ENCODE peak calls at places on chromosome 6, in four cellular contexts. One of them, this sample, is unnamed.

GRCh38 chr6:111803384-111803783 is 69.9 kb downstream of the FYN start:
- DNase-seq in foreskin melanocyte: no peak
- DNase-seq in vagina: no peak
- DNase-seq in AG09309: no peak
- DNase-seq in this sample: no peak

GRCh38 chr6:131216277-131216676 is 81.0 kb downstream of the AKAP7 start:
- DNase-seq in foreskin melanocyte: no peak
- DNase-seq in vagina: no peak
- DNase-seq in AG09309: no peak
- DNase-seq in this sample: no peak

GRCh38 chr6:137978252-137978896 is 111.3 kb downstream of the TNFAIP3 start:
- DNase-seq in foreskin melanocyte: no peak
- DNase-seq in vagina: no peak
- DNase-seq in AG09309: no peak
- DNase-seq in this sample: no peak

GRCh38 chr6:38587766-38588362 is 51.9 kb downstream of the BTBD9 start:
- DNase-seq in foreskin melanocyte: no peak
- DNase-seq in vagina: no peak
- DNase-seq in AG09309: no peak
- DNase-seq in this sample: no peak

GRCh38 chr6:5634525-5634924 is 372.2 kb downstream of the NRN1 start:
- DNase-seq in foreskin melanocyte: no peak
- DNase-seq in vagina: no peak
- DNase-seq in AG09309: no peak
- DNase-seq in this sample: no peak

GRCh38 chr6:101534386-101534785 is 140.9 kb downstream of the GRIK2 start:
- DNase-seq in foreskin melanocyte: no peak
- DNase-seq in vagina: no peak
- DNase-seq in AG09309: no peak
- DNase-seq in this sample: no peak

GRCh38 chr6:10412948-10413849 is 1.7 kb downstream of the TFAP2A start:
- DNase-seq in foreskin melanocyte: no peak
- DNase-seq in vagina: peak
- DNase-seq in AG09309: no peak
- DNase-seq in this sample: no peak

GRCh38 chr6:54135665-54136370 is 24.6 kb downstream of the MLIP start:
- DNase-seq in foreskin melanocyte: no peak
- DNase-seq in vagina: no peak
- DNase-seq in AG09309: peak
- DNase-seq in this sample: no peak

GRCh38 chr6:166654573-166654972 is 27.5 kb upstream of the RPS6KA2 start:
- DNase-seq in foreskin melanocyte: no peak
- DNase-seq in vagina: no peak
- DNase-seq in AG09309: no peak
- DNase-seq in this sample: no peak

GRCh38 chr6:2639167-2639566 is 111.6 kb downstream of the MYLK4 start:
- DNase-seq in foreskin melanocyte: no peak
- DNase-seq in vagina: no peak
- DNase-seq in AG09309: no peak
- DNase-seq in this sample: no peak

GRCh38 chr6:84667252-84668213 is 96.9 kb downstream of the TBX18 start:
- DNase-seq in foreskin melanocyte: no peak
- DNase-seq in vagina: no peak
- DNase-seq in AG09309: no peak
- DNase-seq in this sample: no peak

GRCh38 chr6:67629268-67629667 is 1005.8 kb upstream of the ADGRB3 start:
- DNase-seq in foreskin melanocyte: no peak
- DNase-seq in vagina: no peak
- DNase-seq in AG09309: no peak
- DNase-seq in this sample: no peak

GRCh38 chr6:154824076-154824475 is 90.9 kb downstream of the SCAF8 start:
- DNase-seq in foreskin melanocyte: no peak
- DNase-seq in vagina: no peak
- DNase-seq in AG09309: no peak
- DNase-seq in this sample: no peak

GRCh38 chr6:82741325-82741995 is 324.2 kb downstream of the UBE3D start:
- DNase-seq in foreskin melanocyte: no peak
- DNase-seq in vagina: no peak
- DNase-seq in AG09309: no peak
- DNase-seq in this sample: no peak

GRCh38 chr6:144510859-144511258 is 225.7 kb downstream of the UTRN start:
- DNase-seq in foreskin melanocyte: no peak
- DNase-seq in vagina: no peak
- DNase-seq in AG09309: no peak
- DNase-seq in this sample: no peak

GRCh38 chr6:85459224-85459901 is 9.5 kb downstream of the NT5E start:
- DNase-seq in foreskin melanocyte: peak
- DNase-seq in vagina: no peak
- DNase-seq in AG09309: peak
- DNase-seq in this sample: no peak

GRCh38 chr6:137543114-137543513 is 48.9 kb upstream of the OLIG3 start:
- DNase-seq in foreskin melanocyte: no peak
- DNase-seq in vagina: no peak
- DNase-seq in AG09309: no peak
- DNase-seq in this sample: no peak

GRCh38 chr6:62541502-62541901 is 255.5 kb upstream of the KHDRBS2 start:
- DNase-seq in foreskin melanocyte: no peak
- DNase-seq in vagina: no peak
- DNase-seq in AG09309: no peak
- DNase-seq in this sample: no peak

GRCh38 chr6:109894181-109894580 is 83.9 kb upstream of the GPR6 start:
- DNase-seq in foreskin melanocyte: no peak
- DNase-seq in vagina: no peak
- DNase-seq in AG09309: no peak
- DNase-seq in this sample: no peak

GRCh38 chr6:47483853-47484546 is 6.4 kb downstream of the CD2AP start:
- DNase-seq in foreskin melanocyte: no peak
- DNase-seq in vagina: no peak
- DNase-seq in AG09309: peak
- DNase-seq in this sample: no peak

GRCh38 chr6:166572370-166573261 is 13.9 kb downstream of the RAMACL start:
- DNase-seq in foreskin melanocyte: no peak
- DNase-seq in vagina: no peak
- DNase-seq in AG09309: no peak
- DNase-seq in this sample: peak

GRCh38 chr6:27251672-27252251 is 4.3 kb downstream of the PRSS16 start:
- DNase-seq in foreskin melanocyte: peak
- DNase-seq in vagina: no peak
- DNase-seq in AG09309: no peak
- DNase-seq in this sample: no peak

GRCh38 chr6:130161627-130162404 is 60.9 kb downstream of the SAMD3 start:
- DNase-seq in foreskin melanocyte: no peak
- DNase-seq in vagina: no peak
- DNase-seq in AG09309: no peak
- DNase-seq in this sample: no peak